ENCODE peak calls at places on chromosomes 2 and 18, in seven cellular contexts. One of them, this sample, is unnamed.

GRCh38 chr2:29080886-29081743 is 6.8 kb upstream of the PCARE start:
- DNase-seq in spleen: no peak
- DNase-seq in CD8-positive, alpha-beta T cell: no peak
- DNase-seq in pancreas: no peak
- DNase-seq in AG04449: no peak
- DNase-seq in dorsolateral prefrontal cortex: no peak
- DNase-seq in fibroblast of lung: no peak
- DNase-seq in this sample: no peak

GRCh38 chr2:65630643-65631042 is 198.2 kb upstream of the SPRED2 start:
- DNase-seq in spleen: no peak
- DNase-seq in CD8-positive, alpha-beta T cell: no peak
- DNase-seq in pancreas: no peak
- DNase-seq in AG04449: peak
- DNase-seq in dorsolateral prefrontal cortex: no peak
- DNase-seq in fibroblast of lung: peak
- DNase-seq in this sample: peak

GRCh38 chr2:158969717-158970521 is 1.5 kb downstream of the TANC1 start:
- DNase-seq in spleen: no peak
- DNase-seq in CD8-positive, alpha-beta T cell: no peak
- DNase-seq in pancreas: peak
- DNase-seq in AG04449: no peak
- DNase-seq in dorsolateral prefrontal cortex: peak
- DNase-seq in fibroblast of lung: peak
- DNase-seq in this sample: no peak

GRCh38 chr2:173196080-173196479 is 120.4 kb downstream of the MAP3K20 start:
- DNase-seq in spleen: no peak
- DNase-seq in CD8-positive, alpha-beta T cell: no peak
- DNase-seq in pancreas: no peak
- DNase-seq in AG04449: no peak
- DNase-seq in dorsolateral prefrontal cortex: no peak
- DNase-seq in fibroblast of lung: no peak
- DNase-seq in this sample: no peak

GRCh38 chr18:79912994-79913831 is 38.2 kb downstream of the SLC66A2 start:
- DNase-seq in spleen: peak
- DNase-seq in CD8-positive, alpha-beta T cell: no peak
- DNase-seq in pancreas: no peak
- DNase-seq in AG04449: no peak
- DNase-seq in dorsolateral prefrontal cortex: no peak
- DNase-seq in fibroblast of lung: no peak
- DNase-seq in this sample: no peak

GRCh38 chr2:17969661-17970060 is 91.2 kb downstream of the KCNS3 start:
- DNase-seq in spleen: no peak
- DNase-seq in CD8-positive, alpha-beta T cell: no peak
- DNase-seq in pancreas: no peak
- DNase-seq in AG04449: no peak
- DNase-seq in dorsolateral prefrontal cortex: no peak
- DNase-seq in fibroblast of lung: peak
- DNase-seq in this sample: no peak

GRCh38 chr2:187138240-187138639 is 289.3 kb upstream of the ZSWIM2 start:
- DNase-seq in spleen: no peak
- DNase-seq in CD8-positive, alpha-beta T cell: no peak
- DNase-seq in pancreas: no peak
- DNase-seq in AG04449: no peak
- DNase-seq in dorsolateral prefrontal cortex: no peak
- DNase-seq in fibroblast of lung: peak
- DNase-seq in this sample: peak

GRCh38 chr2:10946394-10946793 is 34.7 kb downstream of the KCNF1 start:
- DNase-seq in spleen: peak
- DNase-seq in CD8-positive, alpha-beta T cell: no peak
- DNase-seq in pancreas: no peak
- DNase-seq in AG04449: no peak
- DNase-seq in dorsolateral prefrontal cortex: no peak
- DNase-seq in fibroblast of lung: no peak
- DNase-seq in this sample: no peak

GRCh38 chr2:217947341-217948316 is 55.2 kb downstream of the TNS1 start:
- DNase-seq in spleen: peak
- DNase-seq in CD8-positive, alpha-beta T cell: no peak
- DNase-seq in pancreas: no peak
- DNase-seq in AG04449: no peak
- DNase-seq in dorsolateral prefrontal cortex: peak
- DNase-seq in fibroblast of lung: no peak
- DNase-seq in this sample: no peak

GRCh38 chr2:184646177-184646576 is 47.8 kb downstream of the ZNF804A start:
- DNase-seq in spleen: no peak
- DNase-seq in CD8-positive, alpha-beta T cell: no peak
- DNase-seq in pancreas: no peak
- DNase-seq in AG04449: peak
- DNase-seq in dorsolateral prefrontal cortex: no peak
- DNase-seq in fibroblast of lung: peak
- DNase-seq in this sample: no peak

GRCh38 chr2:44450806-44451205 is 89.1 kb downstream of the CAMKMT start:
- DNase-seq in spleen: no peak
- DNase-seq in CD8-positive, alpha-beta T cell: no peak
- DNase-seq in pancreas: no peak
- DNase-seq in AG04449: no peak
- DNase-seq in dorsolateral prefrontal cortex: no peak
- DNase-seq in fibroblast of lung: no peak
- DNase-seq in this sample: no peak

GRCh38 chr2:163185160-163185559 is 346.6 kb upstream of the KCNH7 start:
- DNase-seq in spleen: no peak
- DNase-seq in CD8-positive, alpha-beta T cell: no peak
- DNase-seq in pancreas: no peak
- DNase-seq in AG04449: no peak
- DNase-seq in dorsolateral prefrontal cortex: no peak
- DNase-seq in fibroblast of lung: no peak
- DNase-seq in this sample: no peak

GRCh38 chr2:878245-878930 is 72.3 kb upstream of the SNTG2 start:
- DNase-seq in spleen: no peak
- DNase-seq in CD8-positive, alpha-beta T cell: no peak
- DNase-seq in pancreas: no peak
- DNase-seq in AG04449: no peak
- DNase-seq in dorsolateral prefrontal cortex: no peak
- DNase-seq in fibroblast of lung: no peak
- DNase-seq in this sample: no peak

GRCh38 chr2:241595600-241596140 is 37.1 kb downstream of the BOK start:
- DNase-seq in spleen: peak
- DNase-seq in CD8-positive, alpha-beta T cell: no peak
- DNase-seq in pancreas: no peak
- DNase-seq in AG04449: no peak
- DNase-seq in dorsolateral prefrontal cortex: no peak
- DNase-seq in fibroblast of lung: no peak
- DNase-seq in this sample: no peak

GRCh38 chr2:150575861-150576260 is 88.4 kb upstream of the RND3 start:
- DNase-seq in spleen: no peak
- DNase-seq in CD8-positive, alpha-beta T cell: no peak
- DNase-seq in pancreas: no peak
- DNase-seq in AG04449: no peak
- DNase-seq in dorsolateral prefrontal cortex: no peak
- DNase-seq in fibroblast of lung: no peak
- DNase-seq in this sample: no peak

GRCh38 chr2:58708565-58708964 is 467.4 kb upstream of the FANCL start:
- DNase-seq in spleen: no peak
- DNase-seq in CD8-positive, alpha-beta T cell: no peak
- DNase-seq in pancreas: no peak
- DNase-seq in AG04449: no peak
- DNase-seq in dorsolateral prefrontal cortex: no peak
- DNase-seq in fibroblast of lung: no peak
- DNase-seq in this sample: no peak
- TF ChIP-seq CTCF in spleen: no peak
- TF ChIP-seq CTCF in CD8-positive, alpha-beta T cell: no peak
- TF ChIP-seq CTCF in pancreas: no peak
- TF ChIP-seq CTCF in AG04449: no peak
- TF ChIP-seq CTCF in dorsolateral prefrontal cortex: no peak
- TF ChIP-seq CTCF in fibroblast of lung: no peak
- TF ChIP-seq CTCF in this sample: no peak

GRCh38 chr2:230828272-230828961 is 36.3 kb upstream of the ITM2C start:
- DNase-seq in spleen: peak
- DNase-seq in CD8-positive, alpha-beta T cell: no peak
- DNase-seq in pancreas: peak
- DNase-seq in AG04449: no peak
- DNase-seq in dorsolateral prefrontal cortex: no peak
- DNase-seq in fibroblast of lung: no peak
- DNase-seq in this sample: no peak
- H3K4me3 ChIP-seq in spleen: peak
- H3K4me3 ChIP-seq in CD8-positive, alpha-beta T cell: peak
- H3K4me3 ChIP-seq in pancreas: no peak
- H3K4me3 ChIP-seq in AG04449: peak
- H3K4me3 ChIP-seq in dorsolateral prefrontal cortex: peak
- H3K4me3 ChIP-seq in fibroblast of lung: no peak
- H3K4me3 ChIP-seq in this sample: no peak

GRCh38 chr2:237673130-237673921 is 45.9 kb downstream of the LRRFIP1 start:
- DNase-seq in spleen: peak
- DNase-seq in CD8-positive, alpha-beta T cell: peak
- DNase-seq in pancreas: peak
- DNase-seq in AG04449: no peak
- DNase-seq in dorsolateral prefrontal cortex: peak
- DNase-seq in fibroblast of lung: peak
- DNase-seq in this sample: no peak

GRCh38 chr2:237675326-237675725 is 47.9 kb downstream of the LRRFIP1 start:
- DNase-seq in spleen: no peak
- DNase-seq in CD8-positive, alpha-beta T cell: no peak
- DNase-seq in pancreas: no peak
- DNase-seq in AG04449: no peak
- DNase-seq in dorsolateral prefrontal cortex: no peak
- DNase-seq in fibroblast of lung: no peak
- DNase-seq in this sample: no peak

GRCh38 chr2:237672731-237673129 is 45.3 kb downstream of the LRRFIP1 start:
- DNase-seq in spleen: no peak
- DNase-seq in CD8-positive, alpha-beta T cell: no peak
- DNase-seq in pancreas: no peak
- DNase-seq in AG04449: no peak
- DNase-seq in dorsolateral prefrontal cortex: no peak
- DNase-seq in fibroblast of lung: no peak
- DNase-seq in this sample: no peak

GRCh38 chr2:237671466-237672173 is 44.2 kb downstream of the LRRFIP1 start:
- DNase-seq in spleen: peak
- DNase-seq in CD8-positive, alpha-beta T cell: no peak
- DNase-seq in pancreas: no peak
- DNase-seq in AG04449: no peak
- DNase-seq in dorsolateral prefrontal cortex: no peak
- DNase-seq in fibroblast of lung: no peak
- DNase-seq in this sample: no peak

GRCh38 chr2:237674731-237675276 is 47.4 kb downstream of the LRRFIP1 start:
- DNase-seq in spleen: peak
- DNase-seq in CD8-positive, alpha-beta T cell: peak
- DNase-seq in pancreas: peak
- DNase-seq in AG04449: no peak
- DNase-seq in dorsolateral prefrontal cortex: peak
- DNase-seq in fibroblast of lung: peak
- DNase-seq in this sample: peak
- TF ChIP-seq CTCF in spleen: peak
- TF ChIP-seq CTCF in CD8-positive, alpha-beta T cell: no peak
- TF ChIP-seq CTCF in pancreas: no peak
- TF ChIP-seq CTCF in AG04449: no peak
- TF ChIP-seq CTCF in dorsolateral prefrontal cortex: no peak
- TF ChIP-seq CTCF in fibroblast of lung: no peak
- TF ChIP-seq CTCF in this sample: peak

DNA sequence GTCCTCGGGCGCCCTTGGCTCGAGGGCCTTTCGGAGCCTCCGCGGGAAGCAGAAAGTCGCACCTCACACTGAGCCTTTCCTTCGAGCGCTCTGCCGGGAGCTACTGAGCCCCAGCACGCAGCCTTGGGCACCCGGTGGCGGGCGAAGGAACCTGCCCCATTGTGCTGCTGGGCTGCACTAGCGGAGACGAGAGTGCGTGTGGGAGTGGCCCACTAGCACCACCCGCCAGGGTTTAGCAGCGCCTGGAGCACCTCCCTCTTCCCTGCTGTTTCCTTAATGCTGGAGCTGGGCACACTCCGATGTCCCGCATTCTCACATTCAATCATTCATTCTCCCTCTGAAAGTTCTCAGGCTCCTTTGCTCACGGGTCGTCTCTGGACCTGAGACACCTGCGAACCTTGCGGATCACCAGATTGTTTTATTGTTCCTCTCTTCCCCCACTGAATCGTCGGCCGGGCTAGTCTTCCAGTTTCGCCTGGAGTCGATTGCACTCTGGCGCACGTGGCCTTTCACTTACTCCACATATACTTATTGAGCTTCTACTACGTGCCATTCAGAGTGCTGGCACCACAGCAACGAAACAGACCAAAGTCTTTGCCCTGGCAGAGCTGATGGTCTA is 8.4 kb upstream of the PAX3 start:
- DNase-seq in spleen: peak
- DNase-seq in CD8-positive, alpha-beta T cell: no peak
- DNase-seq in pancreas: peak
- DNase-seq in AG04449: no peak
- DNase-seq in dorsolateral prefrontal cortex: no peak
- DNase-seq in fibroblast of lung: no peak
- DNase-seq in this sample: no peak
- H3K4me3 ChIP-seq in spleen: no peak
- H3K4me3 ChIP-seq in CD8-positive, alpha-beta T cell: no peak
- H3K4me3 ChIP-seq in pancreas: no peak
- H3K4me3 ChIP-seq in AG04449: peak
- H3K4me3 ChIP-seq in dorsolateral prefrontal cortex: no peak
- H3K4me3 ChIP-seq in fibroblast of lung: no peak
- H3K4me3 ChIP-seq in this sample: no peak

GRCh38 chr2:169446452-169446851 is 32.8 kb upstream of the BBS5 start:
- DNase-seq in spleen: no peak
- DNase-seq in CD8-positive, alpha-beta T cell: no peak
- DNase-seq in pancreas: no peak
- DNase-seq in AG04449: no peak
- DNase-seq in dorsolateral prefrontal cortex: no peak
- DNase-seq in fibroblast of lung: no peak
- DNase-seq in this sample: no peak

GRCh38 chr2:169448865-169449264 is 30.4 kb upstream of the BBS5 start:
- DNase-seq in spleen: no peak
- DNase-seq in CD8-positive, alpha-beta T cell: no peak
- DNase-seq in pancreas: no peak
- DNase-seq in AG04449: no peak
- DNase-seq in dorsolateral prefrontal cortex: no peak
- DNase-seq in fibroblast of lung: no peak
- DNase-seq in this sample: no peak

DNA sequence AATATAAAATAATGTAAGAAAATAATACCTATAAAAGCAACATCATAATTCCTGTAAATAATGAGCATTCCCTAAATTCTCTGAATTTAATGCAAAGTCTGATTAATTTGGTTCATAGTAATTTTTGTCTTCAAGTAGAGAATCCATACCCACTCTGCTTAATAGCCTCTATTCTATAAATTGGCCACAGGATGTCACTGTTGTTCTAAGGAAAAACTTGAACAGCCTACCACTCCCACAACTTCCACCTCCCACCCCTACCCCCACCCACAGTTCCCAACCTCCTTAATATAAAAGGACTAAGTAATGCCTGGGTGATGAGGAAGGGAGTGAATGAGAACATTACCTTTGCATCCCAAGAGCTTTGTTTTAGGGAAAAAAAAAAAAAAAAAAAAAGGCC is 27.2 kb upstream of the BBS5 start:
- DNase-seq in spleen: no peak
- DNase-seq in CD8-positive, alpha-beta T cell: no peak
- DNase-seq in pancreas: no peak
- DNase-seq in AG04449: no peak
- DNase-seq in dorsolateral prefrontal cortex: no peak
- DNase-seq in fibroblast of lung: peak
- DNase-seq in this sample: peak
- TF ChIP-seq CTCF in spleen: peak
- TF ChIP-seq CTCF in CD8-positive, alpha-beta T cell: no peak
- TF ChIP-seq CTCF in pancreas: peak
- TF ChIP-seq CTCF in AG04449: peak
- TF ChIP-seq CTCF in dorsolateral prefrontal cortex: peak
- TF ChIP-seq CTCF in fibroblast of lung: peak
- TF ChIP-seq CTCF in this sample: peak

This sample was measured in HFF-Myc.